ENCODE peak calls at places on chromosomes 16 and 17, in six cellular contexts. J is GM13976; N is MV-4-11; R is stimulated activated CD4-positive, alpha-beta T cell treated with anti-CD3 and anti-CD28 coated beads, Interleukin-12 subunit alpha, Interleukin-12 subunit beta, amount 100 ng/mL, for 48 hours; O is cardiac muscle cell; I is dorsolateral prefrontal cortex. C is an unnamed sample.

GRCh38 chr17:1577186-1577585 is 14.6 kb upstream of the PITPNA start:
- DNase-seq in J (no peak), N (peak), R (no peak), O (no peak), I (peak), C (peak)

GRCh38 chr17:63881935-63882601 is at the start of gene GH2:
- DNase-seq in J (peak), N (no peak), R (peak), O (peak), I (no peak), C (peak)

GRCh38 chr17:57485916-57486315 is 229.6 kb downstream of the MSI2 start:
- DNase-seq in J (peak), N (no peak), R (no peak), O (no peak), I (no peak), C (peak)

GRCh38 chr16:30605148-30605547 is 5.0 kb downstream of the ZNF689 start:
- DNase-seq in J (no peak), N (peak), R (no peak), O (no peak), I (no peak), C (no peak)

GRCh38 chr16:50699345-50700159 is 6.1 kb downstream of the NOD2 start:
- DNase-seq in J (no peak), N (peak), R (peak), O (no peak), I (no peak), C (no peak)

GRCh38 chr17:17253445-17253844 is 16.5 kb upstream of the FLCN start:
- DNase-seq in J (no peak), N (no peak), R (no peak), O (no peak), I (no peak), C (no peak)

GRCh38 chr16:53056528-53056881 is 1.7 kb downstream of the CHD9 start:
- DNase-seq in J (no peak), N (no peak), R (no peak), O (no peak), I (no peak), C (peak)

GRCh38 chr17:40510328-40510648 is 8.9 kb upstream of the TNS4 start:
- DNase-seq in J (no peak), N (no peak), R (no peak), O (no peak), I (no peak), C (no peak)

GRCh38 chr17:55152236-55152635 is 112.5 kb upstream of the HLF start:
- DNase-seq in J (no peak), N (no peak), R (no peak), O (no peak), I (no peak), C (no peak)

GRCh38 chr16:86092586-86093480 is 193.9 kb downstream of the IRF8 start:
- DNase-seq in J (no peak), N (no peak), R (no peak), O (no peak), I (peak), C (no peak)

GRCh38 chr16:84040823-84041391 is 1.7 kb downstream of the SLC38A8 start:
- DNase-seq in J (no peak), N (no peak), R (no peak), O (no peak), I (peak), C (no peak)

GRCh38 chr17:59620518-59621259 is 994 bp downstream of the CLTC start:
- DNase-seq in J (peak), N (peak), R (peak), O (peak), I (no peak), C (peak)

GRCh38 chr16:66335704-66336329 is 30.7 kb upstream of the CDH5 start:
- DNase-seq in J (no peak), N (no peak), R (no peak), O (peak), I (peak), C (peak)

C was measured in right cardiac atrium.